ENCODE peak calls at places on chromosomes 11 and 22, in seven cellular contexts. D, V, C, N, E, F and B are unnamed samples.
A peak's percentile ranks its signal among the peaks of the same experiment; 100 is the strongest.

GRCh38 chr22:46547883-46548244 is 10.4 kb upstream of the CELSR1 start:
- DNase-seq in C (no peak), F (peak; percentile 51), D (peak; percentile 84), N (no peak), E (no peak), V (peak; percentile 94), B (peak; percentile 30)

GRCh38 chr11:111833524-111833923 is 37.9 kb downstream of the ALG9 start:
- DNase-seq in N (no peak), V (no peak), E (no peak), F (no peak), D (no peak), C (no peak), B (no peak)

GRCh38 chr11:105046898-105047579 is 1.9 kb upstream of the CARD16 start:
- DNase-seq in E (peak; percentile 47), C (no peak), D (peak; percentile 63), N (no peak), F (peak; percentile 35), V (no peak), B (no peak)

GRCh38 chr11:84398017-84398626 is 1112.0 kb upstream of the CCDC90B start:
- DNase-seq in D (no peak), C (no peak), V (no peak), N (no peak), F (no peak), E (no peak), B (no peak)

GRCh38 chr11:73323464-73323863 is 15.4 kb downstream of the ARHGEF17 start:
- DNase-seq in D (peak; percentile 87), V (no peak), C (peak; percentile 47), N (no peak), E (peak; percentile 96), F (peak; percentile 64), B (peak; percentile 71)

GRCh38 chr22:27113211-27114030 is 456.0 kb downstream of the MIAT start:
- DNase-seq in F (peak; percentile 59), E (no peak), V (peak; percentile 95), N (no peak), C (peak; percentile 52), D (peak; percentile 84), B (peak; percentile 39)

GRCh38 chr11:15757299-15757698 is 599.0 kb downstream of the SOX6 start:
- DNase-seq in C (no peak), F (no peak), E (no peak), N (no peak), D (no peak), V (peak; percentile 47), B (no peak)

GRCh38 chr11:8733847-8734246 is 51.3 kb downstream of the RPL27A start:
- DNase-seq in C (no peak), V (no peak), D (no peak), F (no peak), E (no peak), N (no peak), B (no peak)

GRCh38 chr11:24046731-24047130 is 450.1 kb upstream of the LUZP2 start:
- DNase-seq in D (no peak), C (no peak), V (no peak), N (no peak), F (no peak), E (no peak), B (no peak)

GRCh38 chr11:20131744-20132666 is 28.3 kb downstream of the DBX1 start:
- DNase-seq in C (peak; percentile 68), V (no peak), D (no peak), F (peak; percentile 70), N (no peak), E (peak; percentile 65), B (peak; percentile 60)

GRCh38 chr11:69431136-69431535 is 50.3 kb upstream of the LINC01488 start:
- DNase-seq in V (no peak), F (no peak), C (no peak), N (no peak), D (no peak), E (no peak), B (no peak)

GRCh38 chr11:111148953-111149352 is 96.6 kb upstream of the POU2AF2 start:
- DNase-seq in D (no peak), E (no peak), N (no peak), V (no peak), F (no peak), C (no peak), B (no peak)

GRCh38 chr11:429931-430456 is 11.8 kb downstream of the ANO9 start:
- DNase-seq in V (no peak), N (no peak), C (no peak), E (no peak), D (no peak), F (no peak), B (no peak)

GRCh38 chr22:36369922-36370781 is 17.6 kb downstream of the MYH9 start:
- DNase-seq in V (no peak), E (peak; percentile 49), N (no peak), C (peak; percentile 76), D (no peak), F (peak; percentile 80), B (no peak)

GRCh38 chr22:32684148-32684821 is 117.2 kb upstream of the TIMP3 start:
- DNase-seq in D (no peak), V (no peak), N (no peak), C (no peak), F (no peak), E (no peak), B (no peak)

GRCh38 chr22:47154621-47155081 is 392.2 kb downstream of the TBC1D22A start:
- DNase-seq in V (no peak), E (peak; percentile 83), C (peak; percentile 50), F (no peak), D (no peak), N (no peak), B (no peak)

GRCh38 chr11:14119357-14119756 is 156.8 kb downstream of the SPON1 start:
- DNase-seq in V (peak; percentile 77), C (no peak), D (no peak), N (no peak), E (no peak), F (no peak), B (no peak)

GRCh38 chr11:84866922-84867321 is 760.2 kb downstream of the DLG2 start:
- DNase-seq in D (no peak), F (no peak), C (no peak), V (no peak), E (no peak), N (no peak), B (no peak)

GRCh38 chr11:68340003-68340767 is 27.8 kb downstream of the LRP5 start:
- DNase-seq in V (no peak), E (no peak), F (no peak), C (no peak), D (no peak), N (no peak), B (no peak)

GRCh38 chr11:64101461-64101860 is 64.5 kb downstream of the MACROD1 start:
- DNase-seq in E (no peak), C (no peak), N (no peak), D (no peak), F (no peak), V (no peak), B (no peak)

GRCh38 chr11:8258771-8259170 is 4.9 kb downstream of the LMO1 start:
- DNase-seq in F (no peak), D (peak; percentile 58), C (peak; percentile 7), N (no peak), V (no peak), E (no peak), B (no peak)

GRCh38 chr22:50041361-50042065 is 16.6 kb downstream of the TTLL8 start:
- DNase-seq in N (no peak), C (no peak), E (no peak), D (no peak), F (no peak), V (no peak), B (no peak)

GRCh38 chr22:19720999-19721485 is 2.3 kb upstream of the GP1BB start:
- DNase-seq in C (no peak), D (no peak), V (no peak), F (no peak), E (no peak), N (no peak), B (no peak)
- H3K27me3 ChIP-seq in C (peaks cover 61% of the 10 kb centered on the region), D (peaks cover 41% of the 10 kb centered on the region), V (no peaks in the 10 kb centered on the region), F (peaks cover 87% of the 10 kb centered on the region), E (no peaks in the 10 kb centered on the region), N (peaks cover 81% of the 10 kb centered on the region), B (no peaks in the 10 kb centered on the region)

DNA sequence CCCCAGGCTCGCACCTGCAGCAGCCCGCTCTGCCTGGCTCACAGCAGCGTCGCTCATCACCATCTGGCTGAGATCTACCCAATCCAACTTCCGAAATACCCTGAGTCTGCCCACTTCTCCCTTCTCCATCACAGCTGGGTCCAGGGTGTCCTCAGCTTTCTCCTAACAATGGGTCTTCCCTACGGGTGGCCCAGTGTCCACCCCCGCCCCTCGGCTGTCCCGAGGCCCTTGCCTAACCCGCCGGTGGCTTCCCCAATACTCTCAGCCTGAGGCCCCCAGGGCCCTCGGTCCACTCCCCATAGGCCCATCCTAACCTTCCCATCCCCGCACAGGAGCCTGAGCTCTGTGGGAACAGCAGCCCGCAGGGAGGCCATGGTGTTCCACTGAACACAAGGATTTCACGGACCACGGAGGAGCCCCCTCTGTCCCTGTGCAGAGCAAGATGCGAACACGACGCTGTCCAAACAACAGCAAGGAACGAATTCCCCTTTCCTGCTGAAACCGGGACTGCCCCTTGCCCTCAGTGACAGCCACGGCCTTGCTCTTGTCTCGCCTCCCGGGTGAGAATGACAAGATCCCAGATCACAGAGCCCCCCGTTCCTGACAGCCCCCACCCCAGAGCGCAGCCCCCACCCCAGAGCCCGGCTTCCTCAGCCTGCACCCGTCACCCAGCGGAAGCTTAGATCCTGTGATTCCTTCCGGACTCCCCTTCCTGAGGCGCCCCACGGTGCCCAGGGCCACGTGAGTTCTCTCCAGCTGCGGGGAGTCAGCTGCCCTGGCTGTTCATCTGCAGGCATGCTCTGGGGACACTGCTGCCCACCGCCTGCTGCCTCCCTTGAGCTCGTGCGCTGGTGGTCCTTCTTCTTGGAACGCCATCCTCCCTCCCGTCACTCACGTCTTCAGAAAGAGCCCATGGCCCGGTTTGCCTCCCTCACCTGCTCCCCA is 48.8 kb upstream of the CARS1 start:
- DNase-seq in E (no peak), V (no peak), N (no peak), D (peak; percentile 60), C (peak; percentile 20), F (no peak), B (no peak)
- H3K36me3 ChIP-seq in E (no peaks in the 10 kb centered on the region), V (peaks cover 78% of the 10 kb centered on the region), N (no peaks in the 10 kb centered on the region), D (peaks cover 71% of the 10 kb centered on the region), C (peaks cover 82% of the 10 kb centered on the region), F (no peaks in the 10 kb centered on the region), B (no peaks in the 10 kb centered on the region)

GRCh38 chr11:1694064-1694845 is 2.7 kb upstream of the KRTAP5-6 start:
- DNase-seq in F (peak; percentile 91), C (peak; percentile 90), N (peak; percentile 84), V (peak; percentile 96), E (peak; percentile 73), D (peak; percentile 87), B (peak; percentile 82)

GRCh38 chr11:1691027-1691877 is 5.7 kb upstream of the KRTAP5-6 start:
- DNase-seq in E (no peak), V (no peak), D (no peak), N (no peak), C (no peak), F (no peak), B (no peak)

GRCh38 chr11:1691878-1692707 is 4.9 kb upstream of the KRTAP5-6 start:
- DNase-seq in E (no peak), N (no peak), F (no peak), C (no peak), D (no peak), V (no peak), B (no peak)

GRCh38 chr11:1693327-1694063 is 3.5 kb upstream of the KRTAP5-6 start:
- DNase-seq in C (peak; percentile 84), V (peak; percentile 96), N (peak; percentile 56), E (peak; percentile 50), D (peak; percentile 86), F (peak; percentile 82), B (peak; percentile 72)

GRCh38 chr11:1692708-1693326 is 4.2 kb upstream of the KRTAP5-6 start:
- DNase-seq in D (peak; percentile 54), C (no peak), V (no peak), F (no peak), E (no peak), N (no peak), B (no peak)
- TF ChIP-seq EP300 in D (no peak), C (no peak), V (no peak), F (no peak), E (no peak), N (no peak), B (no peak)

GRCh38 chr22:21003782-21004181 is 1.9 kb upstream of the THAP7 start:
- DNase-seq in C (no peak), D (no peak), V (no peak), N (no peak), F (peak; percentile 37), E (no peak), B (no peak)
- H3K27me3 ChIP-seq in C (no peaks in the 10 kb centered on the region), D (no peaks in the 10 kb centered on the region), V (no peaks in the 10 kb centered on the region), N (no peaks in the 10 kb centered on the region), F (no peaks in the 10 kb centered on the region), E (no peaks in the 10 kb centered on the region), B (no peaks in the 10 kb centered on the region)